ENCODE peak calls at places on chromosomes 2 and 18, in eight cellular contexts. J is psoas muscle; R is tibial artery; M is fibroblast of lung; W is CD8-positive, alpha-beta T cell; U is K562; Z is PC-3; H is OCI-LY7. O is an unnamed sample.

GRCh38 chr18:59657012-59657411 is 40.2 kb downstream of the CCBE1 start:
- DNase-seq in H (no peak), W (no peak), R (no peak), J (no peak), U (no peak), Z (no peak), M (no peak), O (no peak)

GRCh38 chr2:191666733-191667132 is 11.2 kb upstream of the NABP1 start:
- DNase-seq in H (no peak), W (no peak), U (peak; percentile 11), M (no peak), J (no peak), R (no peak), Z (peak; percentile 26), O (no peak)

GRCh38 chr2:209908511-209908910 is 93.9 kb upstream of the RPE start:
- DNase-seq in J (no peak), M (no peak), H (no peak), Z (no peak), W (no peak), R (no peak), U (no peak), O (no peak)

GRCh38 chr2:9721346-9721745 is 90.5 kb upstream of the YWHAQ start:
- DNase-seq in U (no peak), J (no peak), Z (no peak), W (no peak), H (no peak), R (no peak), M (peak; percentile 17), O (no peak)

GRCh38 chr2:201698588-201699226 is at the start of gene MPP4:
- DNase-seq in R (no peak), M (peak; percentile 25), J (no peak), Z (peak; percentile 80), H (no peak), W (no peak), U (no peak), O (no peak)

GRCh38 chr2:116142828-116143227 is 1671.7 kb upstream of the DDX18 start:
- DNase-seq in R (no peak), M (no peak), H (no peak), W (no peak), J (no peak), U (no peak), Z (no peak), O (no peak)

GRCh38 chr18:32308493-32309120 is 118.8 kb downstream of the MEP1B start:
- DNase-seq in U (no peak), R (peak; percentile 36), W (no peak), M (peak; percentile 82), H (no peak), Z (peak; percentile 57), J (no peak), O (peak; percentile 60)

GRCh38 chr18:3029215-3029972 is 16.4 kb upstream of the LPIN2 start:
- DNase-seq in U (peak; percentile 24), W (no peak), M (peak; percentile 45), Z (no peak), R (no peak), H (no peak), J (no peak), O (no peak)

GRCh38 chr2:98917031-98917459 is 19.0 kb downstream of the CRACDL start:
- DNase-seq in U (no peak), W (no peak), H (no peak), R (no peak), Z (peak; percentile 84), J (no peak), M (peak; percentile 75), O (peak; percentile 81)

GRCh38 chr2:28750316-28751101 is 1.1 kb upstream of the PPP1CB start:
- DNase-seq in H (peak; percentile 39), J (no peak), M (peak; percentile 48), Z (no peak), R (no peak), W (peak; percentile 7), U (peak; percentile 18), O (no peak)

GRCh38 chr2:29014811-29015414 is 33.8 kb downstream of the TOGARAM2 start:
- DNase-seq in Z (peak; percentile 72), H (no peak), U (no peak), J (peak; percentile 86), R (no peak), M (peak; percentile 31), W (peak; percentile 66), O (no peak)

GRCh38 chr2:240111253-240111652 is 24.9 kb downstream of the COPS9 start:
- DNase-seq in R (no peak), M (peak; percentile 39), H (no peak), J (no peak), Z (no peak), U (no peak), W (no peak), O (no peak)

GRCh38 chr2:8581601-8582041 is 100.2 kb upstream of the ID2 start:
- DNase-seq in Z (no peak), U (peak; percentile 41), W (no peak), H (no peak), J (no peak), M (no peak), R (no peak), O (no peak)

GRCh38 chr2:119311371-119311770 is 55.3 kb downstream of the C2orf76 start:
- DNase-seq in R (no peak), H (peak; percentile 76), J (no peak), U (no peak), M (no peak), W (no peak), Z (no peak), O (no peak)

GRCh38 chr2:232008907-232009638 is 47.6 kb downstream of the DIS3L2 start:
- DNase-seq in M (no peak), U (no peak), W (no peak), J (no peak), Z (no peak), H (no peak), R (no peak), O (no peak)

DNA sequence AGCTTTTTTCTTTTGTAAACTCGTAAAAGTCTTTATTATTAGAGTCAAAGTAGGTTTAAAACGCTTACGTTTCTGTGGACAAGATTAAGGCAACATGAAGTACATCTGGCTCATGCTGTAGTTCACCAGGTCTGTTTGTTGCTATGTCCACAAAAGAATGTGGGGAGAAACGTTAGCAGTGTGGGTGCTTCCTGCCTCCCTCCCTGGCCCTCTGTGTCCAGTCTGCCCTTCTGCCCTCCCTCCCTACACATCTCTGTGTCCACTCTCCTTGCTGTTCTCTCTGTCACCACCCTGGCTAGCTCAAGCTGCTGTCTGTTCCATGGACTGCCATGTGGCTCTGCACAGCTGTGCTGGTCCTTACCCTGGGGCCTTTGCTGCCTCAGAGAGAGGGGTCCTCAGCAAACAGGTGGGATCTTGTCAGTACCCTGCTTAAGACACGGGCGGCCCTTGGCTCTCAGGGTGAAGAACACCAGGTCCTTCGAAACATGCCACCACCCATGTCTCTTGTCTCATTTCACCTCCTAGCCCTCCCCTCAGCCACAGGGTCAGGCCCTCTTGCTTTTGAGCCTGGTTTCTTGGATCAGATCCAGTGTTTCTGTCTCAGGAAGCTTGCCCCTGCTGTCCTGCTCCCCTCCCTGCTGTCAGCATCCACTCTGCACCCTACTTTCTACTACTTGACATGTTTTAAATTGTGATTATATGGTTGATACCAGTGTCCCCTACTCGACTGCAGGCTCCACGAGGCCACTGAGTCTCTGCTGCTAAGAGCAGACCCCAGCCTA is 79.2 kb downstream of the LIMS1 start:
- DNase-seq in H (no peak), R (no peak), Z (peak; percentile 22), U (peak; percentile 51), J (no peak), M (no peak), W (no peak), O (no peak)
- H3K27ac ChIP-seq in H (peak overlapping the region; percentile 91), R (no peak overlapping the region), Z (peak overlapping the region; percentile 29), U (peak overlapping the region; percentile 76), J (no peak overlapping the region), M (peak overlapping the region; percentile 60), W (no peak overlapping the region), O (peak overlapping the region; percentile 61)

GRCh38 chr18:62586781-62587487 is 64.1 kb downstream of the ZCCHC2 start:
- DNase-seq in U (no peak), W (no peak), M (no peak), H (no peak), R (no peak), Z (no peak), J (no peak), O (no peak)
- TF ChIP-seq CTCF in U (no peak), W (no peak), M (no peak), H (no peak), R (no peak), Z (no peak), J (no peak), O (no peak)

DNA sequence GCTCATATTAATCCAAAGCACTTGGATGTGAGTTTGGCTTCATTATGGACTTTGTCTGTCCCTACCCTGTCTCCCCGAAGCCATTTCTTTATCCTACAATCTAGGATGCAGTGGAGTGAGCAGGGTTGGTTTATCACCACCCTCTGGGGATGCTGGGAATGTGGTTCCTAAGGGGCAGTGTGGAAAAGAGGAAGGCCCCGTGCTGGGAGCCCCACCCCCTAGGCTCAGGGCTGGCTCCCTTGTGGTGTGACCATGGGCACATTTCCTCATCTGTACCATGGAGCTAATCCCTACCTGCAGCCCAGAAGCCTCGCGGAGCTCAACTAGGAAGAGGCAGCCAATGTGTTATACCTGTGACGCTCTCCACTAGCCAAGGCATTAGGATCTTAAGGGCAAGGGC is 92.5 kb downstream of the TGOLN2 start:
- DNase-seq in M (no peak), J (no peak), R (no peak), W (no peak), U (no peak), Z (no peak), H (no peak), O (no peak)
- H3K27ac ChIP-seq in M (no peak overlapping the region), J (no peak overlapping the region), R (no peak overlapping the region), W (no peak overlapping the region), U (no peak overlapping the region), Z (no peak overlapping the region), H (no peak overlapping the region), O (no peak overlapping the region)

GRCh38 chr2:96868555-96869280 is 1.2 kb downstream of the SEMA4C start:
- DNase-seq in H (no peak), J (peak; percentile 94), R (peak; percentile 94), M (peak; percentile 95), W (peak; percentile 43), Z (peak; percentile 84), U (peak; percentile 94), O (peak; percentile 82)

GRCh38 chr2:96869824-96870630 is at the start of gene SEMA4C:
- DNase-seq in H (no peak), J (peak; percentile 76), U (peak; percentile 81), R (peak; percentile 68), M (peak; percentile 41), Z (no peak), W (peak; percentile 51), O (no peak)

GRCh38 chr2:96870631-96871255 is 863 bp upstream of the SEMA4C start:
- DNase-seq in R (peak; percentile 61), Z (no peak), M (no peak), W (peak; percentile 50), U (no peak), J (no peak), H (no peak), O (no peak)

GRCh38 chr2:96867756-96868554 is 1.9 kb downstream of the SEMA4C start:
- DNase-seq in U (no peak), H (no peak), W (no peak), J (no peak), Z (no peak), R (no peak), M (peak; percentile 28), O (no peak)

DNA sequence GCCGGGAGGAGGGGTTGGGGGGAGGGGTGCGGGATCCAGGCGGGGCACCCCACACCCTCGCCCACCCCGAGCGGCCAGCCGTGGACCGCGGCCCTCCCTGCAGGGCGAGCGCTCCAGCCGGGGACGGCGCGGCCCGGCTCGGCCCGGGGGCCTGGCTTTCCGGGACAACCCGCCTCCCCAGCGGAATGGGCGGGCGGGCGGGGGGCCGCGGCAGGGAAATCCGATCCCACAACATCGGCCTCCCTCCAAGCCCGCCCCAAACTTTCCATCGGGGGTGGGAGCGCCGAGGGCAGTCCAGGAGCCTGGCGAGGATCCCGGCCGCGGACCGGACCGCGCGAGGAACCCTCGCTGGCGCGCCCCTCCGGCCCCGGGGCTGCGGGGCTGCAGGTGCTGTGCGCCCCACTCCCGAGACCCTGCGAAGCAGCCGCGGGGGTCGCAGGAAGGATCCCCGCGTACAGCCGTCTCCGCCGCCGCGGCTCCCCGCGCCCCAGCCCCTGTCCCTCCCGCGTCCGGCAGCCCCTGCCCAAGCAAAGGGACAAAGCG is 528 bp downstream of the SEMA4C start:
- DNase-seq in H (no peak), U (peak; percentile 77), J (peak; percentile 87), R (peak; percentile 81), W (no peak), M (peak; percentile 83), Z (peak; percentile 63), O (peak; percentile 52)
- TF ChIP-seq CTCF in H (peak; percentile 34), U (no peak), J (peak; percentile 5), R (no peak), W (peak; percentile 10), M (no peak), Z (peak; percentile 12), O (peak; percentile 12)

O was measured in RWPE1.